ENCODE peak calls at places on chromosomes 7 and 10, in five cellular contexts. V is NCI-H446; H is A172; Q is stimulated activated CD4-positive, alpha-beta T cell treated with anti-CD3 and anti-CD28 coated beads, TNF-alpha, amount 100 ng/mL, for 24 hours; Y is BJ. S is an unnamed sample.

GRCh38 chr7:144834516-144835165 is 1.2 kb downstream of the TPK1 start:
- DNase-seq in V (no peak), H (peak), Q (no peak), Y (no peak), S (peak)

GRCh38 chr10:16520900-16521299 is 779 bp downstream of the C1QL3 start:
- DNase-seq in V (no peak), H (no peak), Q (no peak), Y (no peak), S (no peak)

GRCh38 chr10:101576229-101576863 is 11.7 kb downstream of the POLL start:
- DNase-seq in V (no peak), H (peak), Q (no peak), Y (no peak), S (no peak)

GRCh38 chr10:114771749-114772148 is 49.8 kb upstream of the FHIP2A start:
- DNase-seq in V (no peak), H (no peak), Q (no peak), Y (no peak), S (no peak)

GRCh38 chr10:124802313-124802675 is 675 bp downstream of the ABRAXAS2 start:
- DNase-seq in V (no peak), H (no peak), Q (no peak), Y (no peak), S (no peak)

GRCh38 chr10:101780818-101781654 is 2.2 kb downstream of the NPM3 start:
- DNase-seq in V (peak), H (peak), Q (peak), Y (no peak), S (peak)

GRCh38 chr7:31002256-31002655 is 38.5 kb downstream of the GHRHR start:
- DNase-seq in V (no peak), H (peak), Q (no peak), Y (no peak), S (no peak)

GRCh38 chr7:37062460-37062859 is 338.2 kb upstream of the AOAH start:
- DNase-seq in V (no peak), H (no peak), Q (no peak), Y (no peak), S (no peak)

GRCh38 chr10:26835025-26835424 is 25.7 kb downstream of the ABI1 start:
- DNase-seq in V (no peak), H (no peak), Q (no peak), Y (no peak), S (no peak)

GRCh38 chr7:138129551-138130165 is 53.4 kb downstream of the AKR1D1 start:
- DNase-seq in V (no peak), H (no peak), Q (no peak), Y (no peak), S (no peak)

GRCh38 chr7:44097064-44097932 is 6.8 kb upstream of the AEBP1 start:
- DNase-seq in V (no peak), H (no peak), Q (no peak), Y (no peak), S (no peak)

GRCh38 chr10:344582-345200 is 209.4 kb downstream of the ZMYND11 start:
- DNase-seq in V (no peak), H (no peak), Q (no peak), Y (no peak), S (no peak)

GRCh38 chr7:102125127-102125561 is 161.5 kb upstream of the SH2B2 start:
- DNase-seq in V (no peak), H (peak), Q (no peak), Y (peak), S (peak)

GRCh38 chr7:103343758-103344452 is 662 bp downstream of the DNAJC2 start:
- DNase-seq in V (no peak), H (peak), Q (peak), Y (no peak), S (peak)

GRCh38 chr10:23523251-23523650 is 84.4 kb downstream of the OTUD1 start:
- DNase-seq in V (no peak), H (no peak), Q (no peak), Y (no peak), S (peak)

GRCh38 chr10:100186813-100187212 is 984 bp upstream of the ERLIN1 start:
- DNase-seq in V (no peak), H (no peak), Q (no peak), Y (no peak), S (peak)

GRCh38 chr10:51679841-51680240 is 19.6 kb downstream of the CSTF2T start:
- DNase-seq in V (no peak), H (no peak), Q (no peak), Y (no peak), S (no peak)

GRCh38 chr7:128425851-128426250 is 16.1 kb upstream of the IMPDH1 start:
- DNase-seq in V (no peak), H (peak), Q (peak), Y (no peak), S (peak)

GRCh38 chr7:99014113-99014985 is 129.6 kb downstream of the SMURF1 start:
- DNase-seq in V (no peak), H (no peak), Q (no peak), Y (no peak), S (no peak)

GRCh38 chr7:87628780-87629569 is 777 bp downstream of the RUNDC3B start:
- DNase-seq in V (no peak), H (no peak), Q (no peak), Y (no peak), S (peak)

GRCh38 chr7:82263880-82264751 is 179.5 kb downstream of the CACNA2D1 start:
- DNase-seq in V (peak), H (no peak), Q (no peak), Y (no peak), S (no peak)

GRCh38 chr10:125547010-125547650 is 135.8 kb downstream of the TEX36 start:
- DNase-seq in V (no peak), H (no peak), Q (no peak), Y (no peak), S (peak)

GRCh38 chr7:129144834-129145668 is 544 bp downstream of the TSPAN33 start:
- DNase-seq in V (no peak), H (no peak), Q (no peak), Y (no peak), S (no peak)

GRCh38 chr7:48033922-48034321 is 1.4 kb upstream of the C7orf57 start:
- DNase-seq in V (no peak), H (no peak), Q (no peak), Y (no peak), S (no peak)